ENCODE peak calls at places on chromosomes 6 and 20, in eight cellular contexts. One of them, this sample, is unnamed.
A peak's percentile ranks its signal among the peaks of the same experiment; 100 is the strongest.

GRCh38 chr20:35886537-35886936 is 67.8 kb downstream of the SCAND1 start:
- DNase-seq in fibroblast of the conjunctiva: no peak
- DNase-seq in Kasumi-1: no peak
- DNase-seq in glomerular endothelial cell: no peak
- DNase-seq in naive B cell: no peak
- DNase-seq in retina: peak; percentile 19
- DNase-seq in activated T-helper 2 cell treated with anti-CD3 and anti-CD28 coated beads, Interferon-gamma antibody, Interleukin-2, Interleukin-4, amounts not matched to agents 10 μg/mL and 5 μg/mL and 100 μg/mL, durations not matched to agents 14 hours and 24 hours and 36 hours: no peak
- DNase-seq in C1 segment of cervical spinal cord: no peak
- DNase-seq in this sample: no peak

GRCh38 chr20:40443731-40444130 is 245.3 kb downstream of the MAFB start:
- DNase-seq in fibroblast of the conjunctiva: no peak
- DNase-seq in Kasumi-1: no peak
- DNase-seq in glomerular endothelial cell: no peak
- DNase-seq in naive B cell: no peak
- DNase-seq in retina: no peak
- DNase-seq in activated T-helper 2 cell treated with anti-CD3 and anti-CD28 coated beads, Interferon-gamma antibody, Interleukin-2, Interleukin-4, amounts not matched to agents 10 μg/mL and 5 μg/mL and 100 μg/mL, durations not matched to agents 14 hours and 24 hours and 36 hours: no peak
- DNase-seq in C1 segment of cervical spinal cord: no peak
- DNase-seq in this sample: no peak

GRCh38 chr6:3808759-3809514 is 40.2 kb upstream of the FAM50B start:
- DNase-seq in fibroblast of the conjunctiva: peak; percentile 83
- DNase-seq in Kasumi-1: no peak
- DNase-seq in glomerular endothelial cell: peak; percentile 56
- DNase-seq in naive B cell: no peak
- DNase-seq in retina: no peak
- DNase-seq in activated T-helper 2 cell treated with anti-CD3 and anti-CD28 coated beads, Interferon-gamma antibody, Interleukin-2, Interleukin-4, amounts not matched to agents 10 μg/mL and 5 μg/mL and 100 μg/mL, durations not matched to agents 14 hours and 24 hours and 36 hours: no peak
- DNase-seq in C1 segment of cervical spinal cord: no peak
- DNase-seq in this sample: no peak

GRCh38 chr20:45857836-45858250 is 429 bp downstream of the ZSWIM3 start:
- DNase-seq in fibroblast of the conjunctiva: no peak
- DNase-seq in Kasumi-1: no peak
- DNase-seq in glomerular endothelial cell: no peak
- DNase-seq in naive B cell: no peak
- DNase-seq in retina: no peak
- DNase-seq in activated T-helper 2 cell treated with anti-CD3 and anti-CD28 coated beads, Interferon-gamma antibody, Interleukin-2, Interleukin-4, amounts not matched to agents 10 μg/mL and 5 μg/mL and 100 μg/mL, durations not matched to agents 14 hours and 24 hours and 36 hours: no peak
- DNase-seq in C1 segment of cervical spinal cord: no peak
- DNase-seq in this sample: no peak

GRCh38 chr6:17167327-17167979 is 65.6 kb downstream of the STMND1 start:
- DNase-seq in fibroblast of the conjunctiva: peak; percentile 9
- DNase-seq in Kasumi-1: no peak
- DNase-seq in glomerular endothelial cell: peak; percentile 27
- DNase-seq in naive B cell: no peak
- DNase-seq in retina: peak; percentile 29
- DNase-seq in activated T-helper 2 cell treated with anti-CD3 and anti-CD28 coated beads, Interferon-gamma antibody, Interleukin-2, Interleukin-4, amounts not matched to agents 10 μg/mL and 5 μg/mL and 100 μg/mL, durations not matched to agents 14 hours and 24 hours and 36 hours: no peak
- DNase-seq in C1 segment of cervical spinal cord: no peak
- DNase-seq in this sample: no peak

GRCh38 chr6:34555328-34555727 is 801 bp downstream of the SPDEF start:
- DNase-seq in fibroblast of the conjunctiva: no peak
- DNase-seq in Kasumi-1: no peak
- DNase-seq in glomerular endothelial cell: no peak
- DNase-seq in naive B cell: no peak
- DNase-seq in retina: no peak
- DNase-seq in activated T-helper 2 cell treated with anti-CD3 and anti-CD28 coated beads, Interferon-gamma antibody, Interleukin-2, Interleukin-4, amounts not matched to agents 10 μg/mL and 5 μg/mL and 100 μg/mL, durations not matched to agents 14 hours and 24 hours and 36 hours: no peak
- DNase-seq in C1 segment of cervical spinal cord: no peak
- DNase-seq in this sample: no peak

GRCh38 chr6:1103027-1103426 is 208.9 kb upstream of the FOXQ1 start:
- DNase-seq in fibroblast of the conjunctiva: no peak
- DNase-seq in Kasumi-1: no peak
- DNase-seq in glomerular endothelial cell: no peak
- DNase-seq in naive B cell: no peak
- DNase-seq in retina: no peak
- DNase-seq in activated T-helper 2 cell treated with anti-CD3 and anti-CD28 coated beads, Interferon-gamma antibody, Interleukin-2, Interleukin-4, amounts not matched to agents 10 μg/mL and 5 μg/mL and 100 μg/mL, durations not matched to agents 14 hours and 24 hours and 36 hours: no peak
- DNase-seq in C1 segment of cervical spinal cord: no peak
- DNase-seq in this sample: no peak

GRCh38 chr6:166460473-166461437 is 78.0 kb upstream of the MPC1 start:
- DNase-seq in fibroblast of the conjunctiva: no peak
- DNase-seq in Kasumi-1: no peak
- DNase-seq in glomerular endothelial cell: no peak
- DNase-seq in naive B cell: no peak
- DNase-seq in retina: no peak
- DNase-seq in activated T-helper 2 cell treated with anti-CD3 and anti-CD28 coated beads, Interferon-gamma antibody, Interleukin-2, Interleukin-4, amounts not matched to agents 10 μg/mL and 5 μg/mL and 100 μg/mL, durations not matched to agents 14 hours and 24 hours and 36 hours: no peak
- DNase-seq in C1 segment of cervical spinal cord: no peak
- DNase-seq in this sample: no peak

GRCh38 chr6:140225587-140226438 is 851.4 kb upstream of the CITED2 start:
- DNase-seq in fibroblast of the conjunctiva: no peak
- DNase-seq in Kasumi-1: no peak
- DNase-seq in glomerular endothelial cell: no peak
- DNase-seq in naive B cell: no peak
- DNase-seq in retina: no peak
- DNase-seq in activated T-helper 2 cell treated with anti-CD3 and anti-CD28 coated beads, Interferon-gamma antibody, Interleukin-2, Interleukin-4, amounts not matched to agents 10 μg/mL and 5 μg/mL and 100 μg/mL, durations not matched to agents 14 hours and 24 hours and 36 hours: no peak
- DNase-seq in C1 segment of cervical spinal cord: no peak
- DNase-seq in this sample: no peak

This sample was measured in T-helper 17 cell.